ENCODE peak calls at places on chromosomes 7 and 10, in four cellular contexts. A is renal cortical epithelial cell, I is hypothalamus, C is NCI-H2081. Q is an unnamed sample.

GRCh38 chr7:98278936-98279335 is 2.5 kb upstream of the BRI3 start:
- DNase-seq in A (no peak), C (no peak), I (no peak), Q (no peak)

GRCh38 chr10:110260746-110261477 is 43.8 kb downstream of the SMNDC1 start:
- DNase-seq in A (peak; percentile 16), I (no peak), C (no peak), Q (no peak)

GRCh38 chr10:51422311-51423120 is 276.9 kb downstream of the CSTF2T start:
- DNase-seq in A (peak; percentile 39), C (peak; percentile 22), I (no peak), Q (peak; percentile 51)

GRCh38 chr10:99528867-99529285 is 3.9 kb upstream of the NKX2-3 start:
- DNase-seq in I (no peak), C (no peak), A (no peak), Q (no peak)

GRCh38 chr7:98840604-98841508 is 29.0 kb downstream of the TMEM130 start:
- DNase-seq in I (no peak), A (peak; percentile 83), C (no peak), Q (peak; percentile 77)

GRCh38 chr10:6053816-6054581 is 8.2 kb downstream of the IL2RA start:
- DNase-seq in A (peak; percentile 51), C (no peak), I (no peak), Q (peak; percentile 43)

GRCh38 chr10:132913559-132914115 is 28.7 kb downstream of the CFAP46 start:
- DNase-seq in I (no peak), C (no peak), A (no peak), Q (no peak)

GRCh38 chr7:121521681-121522405 is 125.7 kb upstream of the FAM3C start:
- DNase-seq in I (no peak), C (no peak), A (no peak), Q (no peak)

GRCh38 chr7:123795917-123796316 is 47.1 kb upstream of the WASL start:
- DNase-seq in A (no peak), I (no peak), C (no peak), Q (no peak)

GRCh38 chr10:74593470-74593869 is 232.9 kb upstream of the KAT6B start:
- DNase-seq in I (no peak), A (peak; percentile 82), C (no peak), Q (peak; percentile 21)

GRCh38 chr7:512541-513311 is 6.9 kb downstream of the PDGFA start:
- DNase-seq in I (no peak), C (no peak), A (no peak), Q (peak; percentile 43)

GRCh38 chr7:23925088-23925487 is 215.1 kb downstream of the STK31 start:
- DNase-seq in A (no peak), C (no peak), I (no peak), Q (no peak)

GRCh38 chr10:35040761-35041501 is 49.2 kb downstream of the CUL2 start:
- DNase-seq in C (no peak), I (no peak), A (peak; percentile 49), Q (no peak)

GRCh38 chr7:15215611-15216010 is 313.1 kb upstream of the DGKB start:
- DNase-seq in I (no peak), C (no peak), A (no peak), Q (no peak)

GRCh38 chr7:133853706-133854276 is 273.3 kb upstream of the LRGUK start:
- DNase-seq in I (no peak), A (peak; percentile 99), C (peak; percentile 47), Q (peak; percentile 99)

GRCh38 chr10:93436577-93436976 is 45.6 kb downstream of the MYOF start:
- DNase-seq in I (no peak), A (peak; percentile 94), C (no peak), Q (peak; percentile 94)

GRCh38 chr10:128043259-128044045 is 82.8 kb downstream of the MKI67 start:
- DNase-seq in A (no peak), I (no peak), C (no peak), Q (no peak)

GRCh38 chr7:55140221-55140980 is 121.6 kb downstream of the EGFR start:
- DNase-seq in A (peak; percentile 77), I (no peak), C (no peak), Q (peak; percentile 68)

GRCh38 chr7:55351263-55351662 is 13.9 kb upstream of the LANCL2 start:
- DNase-seq in I (no peak), C (no peak), A (no peak), Q (no peak)

GRCh38 chr10:89262331-89263020 is 10.9 kb upstream of the LIPA start:
- DNase-seq in A (peak; percentile 39), C (no peak), I (no peak), Q (peak; percentile 52)

GRCh38 chr7:150368098-150368883 is at the start of gene REPIN1:
- DNase-seq in C (peak; percentile 96), A (peak; percentile 47), I (peak; percentile 80), Q (peak; percentile 93)

GRCh38 chr7:122430710-122431109 is 126.2 kb upstream of the FEZF1 start:
- DNase-seq in A (peak; percentile 7), I (no peak), C (no peak), Q (no peak)

GRCh38 chr7:16905300-16906044 is 23.7 kb upstream of the AGR3 start:
- DNase-seq in C (no peak), I (no peak), A (peak; percentile 94), Q (peak; percentile 33)

GRCh38 chr7:8035647-8036518 is 67.3 kb downstream of the GLCCI1 start:
- DNase-seq in A (peak; percentile 47), C (peak; percentile 14), I (no peak), Q (peak; percentile 56)

GRCh38 chr7:154777489-154777888 is 225.4 kb downstream of the PAXIP1 start:
- DNase-seq in I (no peak), C (no peak), A (no peak), Q (no peak)

GRCh38 chr7:23471090-23471859 is 984 bp upstream of the IGF2BP3 start:
- DNase-seq in A (no peak), C (peak; percentile 97), I (no peak), Q (peak; percentile 30)

GRCh38 chr7:47413526-47414341 is 168.2 kb downstream of the TNS3 start:
- DNase-seq in A (no peak), C (no peak), I (no peak), Q (no peak)

GRCh38 chr7:143504937-143505297 is 27.2 kb downstream of the TAS2R41 start:
- DNase-seq in I (no peak), C (no peak), A (no peak), Q (no peak)